ENCODE peak calls at places on chromosome 7, in seven cellular contexts. One of them, this sample, is unnamed.
A peak's percentile ranks its signal among the peaks of the same experiment; 100 is the strongest.

GRCh38 chr7:149776305-149776704 is 2.9 kb upstream of the ZNF467 start:
- DNase-seq in A673: no peak
- DNase-seq in astrocyte of the cerebellum: no peak
- DNase-seq in AG04450: no peak
- DNase-seq in heart right ventricle: peak; percentile 85
- DNase-seq in fibroblast of pulmonary artery: peak; percentile 65
- DNase-seq in PC-9: peak; percentile 56
- DNase-seq in this sample: no peak

GRCh38 chr7:7271094-7271874 is 88.9 kb downstream of the C1GALT1 start:
- DNase-seq in fibroblast of pulmonary artery: no peak
- DNase-seq in PC-9: no peak
- DNase-seq in heart right ventricle: no peak
- DNase-seq in AG04450: no peak
- DNase-seq in astrocyte of the cerebellum: no peak
- DNase-seq in A673: peak; percentile 68
- DNase-seq in this sample: no peak

GRCh38 chr7:118288098-118288497 is 63.6 kb downstream of the ANKRD7 start:
- DNase-seq in PC-9: no peak
- DNase-seq in fibroblast of pulmonary artery: no peak
- DNase-seq in astrocyte of the cerebellum: peak; percentile 13
- DNase-seq in heart right ventricle: no peak
- DNase-seq in AG04450: no peak
- DNase-seq in A673: peak; percentile 22
- DNase-seq in this sample: no peak

GRCh38 chr7:105330526-105330925 is 58.2 kb downstream of the SRPK2 start:
- DNase-seq in astrocyte of the cerebellum: no peak
- DNase-seq in PC-9: no peak
- DNase-seq in AG04450: no peak
- DNase-seq in A673: no peak
- DNase-seq in fibroblast of pulmonary artery: no peak
- DNase-seq in heart right ventricle: no peak
- DNase-seq in this sample: no peak

GRCh38 chr7:1665721-1666250 is 4.3 kb upstream of the ELFN1 start:
- DNase-seq in AG04450: no peak
- DNase-seq in A673: peak; percentile 61
- DNase-seq in PC-9: peak; percentile 45
- DNase-seq in astrocyte of the cerebellum: no peak
- DNase-seq in fibroblast of pulmonary artery: peak; percentile 18
- DNase-seq in heart right ventricle: peak; percentile 56
- DNase-seq in this sample: no peak

GRCh38 chr7:78607099-78607498 is 808.5 kb downstream of the PHTF2 start:
- DNase-seq in astrocyte of the cerebellum: no peak
- DNase-seq in A673: peak; percentile 32
- DNase-seq in AG04450: no peak
- DNase-seq in PC-9: no peak
- DNase-seq in heart right ventricle: no peak
- DNase-seq in fibroblast of pulmonary artery: no peak
- DNase-seq in this sample: no peak

GRCh38 chr7:134546903-134547737 is 1.8 kb upstream of the AKR1B15 start:
- DNase-seq in heart right ventricle: peak; percentile 72
- DNase-seq in A673: peak; percentile 15
- DNase-seq in PC-9: peak; percentile 77
- DNase-seq in astrocyte of the cerebellum: peak; percentile 22
- DNase-seq in fibroblast of pulmonary artery: peak; percentile 70
- DNase-seq in AG04450: no peak
- DNase-seq in this sample: no peak

GRCh38 chr7:157930441-157930840 is 593.6 kb downstream of the DNAJB6 start:
- DNase-seq in PC-9: no peak
- DNase-seq in fibroblast of pulmonary artery: no peak
- DNase-seq in heart right ventricle: no peak
- DNase-seq in AG04450: no peak
- DNase-seq in A673: no peak
- DNase-seq in astrocyte of the cerebellum: no peak
- DNase-seq in this sample: no peak

GRCh38 chr7:73770002-73770859 is at the start of gene CLDN3:
- DNase-seq in heart right ventricle: no peak
- DNase-seq in AG04450: no peak
- DNase-seq in astrocyte of the cerebellum: no peak
- DNase-seq in A673: no peak
- DNase-seq in PC-9: peak; percentile 97
- DNase-seq in fibroblast of pulmonary artery: no peak
- DNase-seq in this sample: no peak

GRCh38 chr7:81990395-81990794 is 220.5 kb upstream of the HGF start:
- DNase-seq in astrocyte of the cerebellum: no peak
- DNase-seq in fibroblast of pulmonary artery: peak; percentile 75
- DNase-seq in A673: peak; percentile 6
- DNase-seq in PC-9: no peak
- DNase-seq in heart right ventricle: no peak
- DNase-seq in AG04450: no peak
- DNase-seq in this sample: peak; percentile 31

GRCh38 chr7:129676017-129676897 is 64.7 kb downstream of the NRF1 start:
- DNase-seq in PC-9: no peak
- DNase-seq in A673: no peak
- DNase-seq in astrocyte of the cerebellum: no peak
- DNase-seq in AG04450: no peak
- DNase-seq in heart right ventricle: no peak
- DNase-seq in fibroblast of pulmonary artery: no peak
- DNase-seq in this sample: no peak

GRCh38 chr7:35261476-35262285 is 7.8 kb upstream of the TBX20 start:
- DNase-seq in fibroblast of pulmonary artery: no peak
- DNase-seq in astrocyte of the cerebellum: no peak
- DNase-seq in A673: no peak
- DNase-seq in PC-9: no peak
- DNase-seq in heart right ventricle: no peak
- DNase-seq in AG04450: no peak
- DNase-seq in this sample: no peak
- H3K4me3 ChIP-seq in fibroblast of pulmonary artery: peak overlapping the region; percentile 22
- H3K4me3 ChIP-seq in astrocyte of the cerebellum: no peak overlapping the region
- H3K4me3 ChIP-seq in A673: no peak overlapping the region
- H3K4me3 ChIP-seq in PC-9: no peak overlapping the region
- H3K4me3 ChIP-seq in heart right ventricle: peak overlapping the region; percentile 39
- H3K4me3 ChIP-seq in AG04450: no peak overlapping the region
- H3K4me3 ChIP-seq in this sample: no peak overlapping the region

DNA sequence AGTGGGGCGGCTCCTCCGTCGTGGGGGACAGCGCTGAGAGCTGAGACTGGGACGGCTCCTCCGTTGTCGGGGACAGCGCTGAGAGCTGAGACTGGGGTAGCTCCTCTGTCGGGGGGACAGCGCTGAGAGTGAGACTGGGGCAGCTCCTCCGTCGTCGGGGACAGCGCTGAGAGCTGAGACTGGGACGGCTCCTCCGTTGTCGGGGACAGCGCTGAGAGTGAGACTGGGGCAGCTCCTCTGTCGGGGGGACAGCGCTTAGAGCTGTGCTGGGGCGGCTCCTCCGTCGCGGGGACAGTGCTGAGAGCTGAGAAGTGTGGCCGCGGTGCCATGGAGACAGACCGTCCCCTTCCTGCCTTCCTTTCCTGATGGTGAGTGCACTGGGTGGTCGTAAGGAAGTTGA is 136.4 kb downstream of the DYNC2I1 start:
- DNase-seq in fibroblast of pulmonary artery: no peak
- DNase-seq in astrocyte of the cerebellum: no peak
- DNase-seq in PC-9: no peak
- DNase-seq in AG04450: no peak
- DNase-seq in A673: no peak
- DNase-seq in heart right ventricle: no peak
- DNase-seq in this sample: no peak
- H3K4me3 ChIP-seq in fibroblast of pulmonary artery: no peak overlapping the region
- H3K4me3 ChIP-seq in astrocyte of the cerebellum: no peak overlapping the region
- H3K4me3 ChIP-seq in PC-9: no peak overlapping the region
- H3K4me3 ChIP-seq in AG04450: no peak overlapping the region
- H3K4me3 ChIP-seq in A673: no peak overlapping the region
- H3K4me3 ChIP-seq in heart right ventricle: no peak overlapping the region
- H3K4me3 ChIP-seq in this sample: no peak overlapping the region

GRCh38 chr7:155448632-155449007 is 9.3 kb upstream of the EN2 start:
- DNase-seq in AG04450: no peak
- DNase-seq in A673: no peak
- DNase-seq in heart right ventricle: no peak
- DNase-seq in PC-9: no peak
- DNase-seq in fibroblast of pulmonary artery: no peak
- DNase-seq in astrocyte of the cerebellum: no peak
- DNase-seq in this sample: no peak
- H3K4me3 ChIP-seq in AG04450: no peak overlapping the region
- H3K4me3 ChIP-seq in A673: peak overlapping the region; percentile 21
- H3K4me3 ChIP-seq in heart right ventricle: no peak overlapping the region
- H3K4me3 ChIP-seq in PC-9: no peak overlapping the region
- H3K4me3 ChIP-seq in fibroblast of pulmonary artery: no peak overlapping the region
- H3K4me3 ChIP-seq in astrocyte of the cerebellum: no peak overlapping the region
- H3K4me3 ChIP-seq in this sample: no peak overlapping the region

DNA sequence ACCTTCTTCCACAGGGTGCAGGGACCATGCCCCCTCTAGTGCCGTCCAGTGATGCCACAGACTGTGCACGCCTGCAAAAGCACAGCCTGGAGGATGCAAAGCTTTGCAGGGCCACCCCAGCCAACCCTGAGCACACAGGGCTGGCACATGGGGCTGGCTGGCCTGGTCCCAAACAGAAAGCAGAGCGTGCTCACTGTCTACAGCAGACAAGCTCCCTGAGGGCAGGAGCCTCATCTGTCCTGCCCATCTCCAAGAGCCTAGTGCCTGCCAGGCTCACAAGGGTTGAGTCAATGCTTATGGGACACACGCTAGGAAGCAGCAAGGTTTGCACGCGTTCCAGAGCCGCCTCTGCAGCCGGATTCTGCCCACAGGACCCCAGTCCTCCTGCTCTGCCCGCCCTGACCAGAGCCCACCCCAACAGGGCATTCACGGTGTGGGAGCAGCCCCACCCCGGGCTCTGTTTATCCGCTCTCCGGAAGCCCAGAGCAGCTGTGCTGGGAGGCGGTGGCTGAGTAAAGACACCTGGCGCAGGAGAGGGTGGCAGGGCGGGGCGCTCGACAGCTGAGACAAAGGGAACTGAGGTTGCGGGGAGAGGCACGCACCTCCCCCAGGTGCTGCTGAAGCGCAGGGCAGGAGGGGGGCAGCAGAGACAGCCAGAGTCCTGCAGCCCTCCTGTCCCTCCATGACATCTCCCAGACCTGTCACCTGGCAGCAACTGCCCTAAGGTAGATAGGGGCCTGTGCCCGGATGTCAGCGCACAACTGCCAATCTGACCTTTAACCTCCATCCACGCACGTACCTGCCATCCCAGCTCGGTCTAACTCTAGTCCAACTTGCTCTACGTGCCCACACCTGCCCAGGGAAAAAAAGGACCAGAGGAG is 4.3 kb downstream of the KCNH2 start:
- DNase-seq in astrocyte of the cerebellum: no peak
- DNase-seq in fibroblast of pulmonary artery: no peak
- DNase-seq in heart right ventricle: no peak
- DNase-seq in AG04450: no peak
- DNase-seq in PC-9: no peak
- DNase-seq in A673: no peak
- DNase-seq in this sample: no peak
- H3K4me3 ChIP-seq in astrocyte of the cerebellum: no peak overlapping the region
- H3K4me3 ChIP-seq in fibroblast of pulmonary artery: no peak overlapping the region
- H3K4me3 ChIP-seq in heart right ventricle: peak overlapping the region; percentile 53
- H3K4me3 ChIP-seq in AG04450: no peak overlapping the region
- H3K4me3 ChIP-seq in PC-9: peak overlapping the region; percentile 65
- H3K4me3 ChIP-seq in A673: peak overlapping the region; percentile 55
- H3K4me3 ChIP-seq in this sample: no peak overlapping the region

DNA sequence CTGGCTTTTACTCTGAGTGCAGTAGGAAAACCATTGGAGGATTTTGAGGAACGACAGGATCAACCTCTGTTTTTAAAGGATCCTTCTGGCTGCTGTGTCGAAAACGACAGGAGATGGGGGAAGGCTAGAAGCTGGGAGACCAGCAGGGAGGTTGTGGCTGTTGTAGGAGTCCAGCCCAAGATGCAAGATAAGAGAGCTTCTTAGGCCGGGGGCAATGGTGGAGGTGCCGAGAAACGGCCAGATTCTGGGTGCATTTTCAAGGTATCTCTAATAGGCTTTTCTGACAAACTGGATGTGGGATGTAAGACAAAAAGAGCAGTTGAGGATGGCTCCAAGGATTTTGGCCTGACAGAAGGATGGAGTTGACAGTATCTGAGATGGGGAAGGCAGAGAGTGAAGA is 10.3 kb upstream of the PVRIG start:
- DNase-seq in astrocyte of the cerebellum: no peak
- DNase-seq in A673: no peak
- DNase-seq in PC-9: no peak
- DNase-seq in fibroblast of pulmonary artery: no peak
- DNase-seq in heart right ventricle: no peak
- DNase-seq in AG04450: no peak
- DNase-seq in this sample: no peak
- H3K4me3 ChIP-seq in astrocyte of the cerebellum: no peak overlapping the region
- H3K4me3 ChIP-seq in A673: no peak overlapping the region
- H3K4me3 ChIP-seq in PC-9: no peak overlapping the region
- H3K4me3 ChIP-seq in fibroblast of pulmonary artery: no peak overlapping the region
- H3K4me3 ChIP-seq in heart right ventricle: no peak overlapping the region
- H3K4me3 ChIP-seq in AG04450: no peak overlapping the region
- H3K4me3 ChIP-seq in this sample: no peak overlapping the region

GRCh38 chr7:27151341-27151944 is 940 bp downstream of the HOXA3 start:
- DNase-seq in AG04450: no peak
- DNase-seq in fibroblast of pulmonary artery: no peak
- DNase-seq in heart right ventricle: no peak
- DNase-seq in astrocyte of the cerebellum: no peak
- DNase-seq in A673: no peak
- DNase-seq in PC-9: no peak
- DNase-seq in this sample: no peak
- H3K4me3 ChIP-seq in AG04450: peak overlapping the region; percentile 73
- H3K4me3 ChIP-seq in fibroblast of pulmonary artery: peak overlapping the region; percentile 38
- H3K4me3 ChIP-seq in heart right ventricle: peak overlapping the region; percentile 41
- H3K4me3 ChIP-seq in astrocyte of the cerebellum: no peak overlapping the region
- H3K4me3 ChIP-seq in A673: peak overlapping the region; percentile 26
- H3K4me3 ChIP-seq in PC-9: no peak overlapping the region
- H3K4me3 ChIP-seq in this sample: peak overlapping the region; percentile 75

DNA sequence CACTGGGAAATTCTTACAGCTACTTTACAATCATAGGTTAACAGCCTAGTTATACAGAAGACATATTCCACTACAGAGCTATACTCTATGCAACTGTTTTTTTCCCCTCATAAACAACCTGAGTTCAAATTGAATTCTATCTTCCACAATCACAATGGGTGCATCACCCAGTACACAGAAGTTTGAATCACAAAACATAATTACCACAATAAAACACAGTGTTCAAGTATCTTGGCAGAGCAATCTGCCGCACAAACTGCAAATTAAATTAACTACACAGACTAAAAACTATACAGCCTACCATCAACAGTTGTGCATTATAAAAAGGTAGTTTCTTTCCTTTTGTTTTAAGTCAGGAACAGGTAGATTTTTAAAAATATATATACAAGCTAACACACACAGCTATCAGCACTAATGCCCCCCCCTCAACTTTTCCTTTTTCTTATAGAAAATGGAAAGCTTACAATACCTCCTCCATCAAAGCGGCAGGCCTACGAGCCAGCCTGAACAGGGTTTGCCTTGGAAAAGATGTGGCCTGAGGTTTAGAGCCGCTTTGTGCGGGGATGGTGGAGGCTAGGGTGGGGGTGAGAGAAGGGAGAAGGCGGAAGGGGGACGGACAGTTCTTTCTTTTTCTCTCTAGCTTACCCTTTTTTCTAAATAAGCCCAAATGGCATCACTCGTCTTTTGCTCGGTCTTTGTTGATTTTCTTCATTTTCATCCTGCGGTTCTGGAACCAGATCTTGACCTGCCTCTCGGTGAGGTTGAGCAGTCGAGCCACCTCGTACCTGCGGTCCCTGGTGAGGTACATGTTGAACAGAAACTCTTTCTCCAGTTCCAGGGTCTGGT is 2.2 kb downstream of the HOXA9 start:
- DNase-seq in fibroblast of pulmonary artery: no peak
- DNase-seq in astrocyte of the cerebellum: no peak
- DNase-seq in PC-9: no peak
- DNase-seq in AG04450: no peak
- DNase-seq in heart right ventricle: no peak
- DNase-seq in A673: no peak
- DNase-seq in this sample: no peak
- H3K4me3 ChIP-seq in fibroblast of pulmonary artery: no peak overlapping the region
- H3K4me3 ChIP-seq in astrocyte of the cerebellum: no peak overlapping the region
- H3K4me3 ChIP-seq in PC-9: no peak overlapping the region
- H3K4me3 ChIP-seq in AG04450: no peak overlapping the region
- H3K4me3 ChIP-seq in heart right ventricle: no peak overlapping the region
- H3K4me3 ChIP-seq in A673: no peak overlapping the region
- H3K4me3 ChIP-seq in this sample: peak overlapping the region; percentile 74

This sample was measured in epithelial cell of proximal tubule.